ENCODE peak calls at places on chromosomes 1 and 21, in ten cellular contexts. One of them, this sample, is unnamed.

GRCh38 chr1:151289991-151290708 is 8.1 kb downstream of the ZNF687 start:
- DNase-seq in stromal cell of bone marrow: no peak
- DNase-seq in heart left ventricle: no peak
- DNase-seq in dorsolateral prefrontal cortex: no peak
- DNase-seq in A549: no peak
- DNase-seq in fibroblast of the aortic adventitia: no peak
- DNase-seq in HS-27A: no peak
- DNase-seq in Right ventricle myocardium superior: no peak
- DNase-seq in Calu3: no peak
- DNase-seq in OCI-M1: no peak
- DNase-seq in this sample: no peak

GRCh38 chr1:109312978-109313775 is 6.4 kb upstream of the MYBPHL start:
- DNase-seq in Right ventricle myocardium superior: no peak
- DNase-seq in stromal cell of bone marrow: no peak
- DNase-seq in fibroblast of the aortic adventitia: no peak
- DNase-seq in HS-27A: no peak
- DNase-seq in Calu3: no peak
- DNase-seq in heart left ventricle: no peak
- DNase-seq in A549: no peak
- DNase-seq in dorsolateral prefrontal cortex: peak; percentile 88
- DNase-seq in OCI-M1: no peak
- DNase-seq in this sample: peak; percentile 55

GRCh38 chr1:1554926-1555915 is 14.8 kb upstream of the TMEM240 start:
- DNase-seq in HS-27A: no peak
- DNase-seq in Calu3: no peak
- DNase-seq in dorsolateral prefrontal cortex: no peak
- DNase-seq in Right ventricle myocardium superior: no peak
- DNase-seq in stromal cell of bone marrow: peak; percentile 48
- DNase-seq in OCI-M1: no peak
- DNase-seq in heart left ventricle: no peak
- DNase-seq in A549: no peak
- DNase-seq in fibroblast of the aortic adventitia: peak; percentile 64
- DNase-seq in this sample: no peak

GRCh38 chr1:179598631-179599030 is 7.0 kb downstream of the TDRD5 start:
- DNase-seq in HS-27A: no peak
- DNase-seq in OCI-M1: no peak
- DNase-seq in dorsolateral prefrontal cortex: no peak
- DNase-seq in A549: no peak
- DNase-seq in Right ventricle myocardium superior: no peak
- DNase-seq in heart left ventricle: no peak
- DNase-seq in Calu3: no peak
- DNase-seq in fibroblast of the aortic adventitia: no peak
- DNase-seq in stromal cell of bone marrow: no peak
- DNase-seq in this sample: no peak

GRCh38 chr1:24384251-24385090 is 29.1 kb downstream of the STPG1 start:
- DNase-seq in Calu3: no peak
- DNase-seq in Right ventricle myocardium superior: no peak
- DNase-seq in fibroblast of the aortic adventitia: peak; percentile 69
- DNase-seq in HS-27A: no peak
- DNase-seq in heart left ventricle: no peak
- DNase-seq in A549: no peak
- DNase-seq in OCI-M1: no peak
- DNase-seq in stromal cell of bone marrow: peak; percentile 65
- DNase-seq in dorsolateral prefrontal cortex: no peak
- DNase-seq in this sample: no peak

GRCh38 chr1:177472567-177472966 is 301.8 kb downstream of the BRINP2 start:
- DNase-seq in Right ventricle myocardium superior: no peak
- DNase-seq in HS-27A: no peak
- DNase-seq in heart left ventricle: no peak
- DNase-seq in stromal cell of bone marrow: no peak
- DNase-seq in fibroblast of the aortic adventitia: no peak
- DNase-seq in A549: no peak
- DNase-seq in Calu3: no peak
- DNase-seq in dorsolateral prefrontal cortex: no peak
- DNase-seq in OCI-M1: no peak
- DNase-seq in this sample: no peak

GRCh38 chr21:28548291-28548690 is 444.4 kb downstream of the LTN1 start:
- DNase-seq in heart left ventricle: no peak
- DNase-seq in A549: no peak
- DNase-seq in fibroblast of the aortic adventitia: peak; percentile 46
- DNase-seq in Calu3: no peak
- DNase-seq in dorsolateral prefrontal cortex: no peak
- DNase-seq in Right ventricle myocardium superior: no peak
- DNase-seq in stromal cell of bone marrow: peak; percentile 41
- DNase-seq in OCI-M1: no peak
- DNase-seq in HS-27A: no peak
- DNase-seq in this sample: no peak

GRCh38 chr1:20701847-20702246 is 16.0 kb downstream of the KIF17 start:
- DNase-seq in A549: no peak
- DNase-seq in Right ventricle myocardium superior: no peak
- DNase-seq in stromal cell of bone marrow: no peak
- DNase-seq in HS-27A: no peak
- DNase-seq in dorsolateral prefrontal cortex: no peak
- DNase-seq in Calu3: no peak
- DNase-seq in fibroblast of the aortic adventitia: no peak
- DNase-seq in heart left ventricle: no peak
- DNase-seq in OCI-M1: no peak
- DNase-seq in this sample: no peak

GRCh38 chr1:24486296-24487065 is 16.2 kb upstream of the RCAN3 start:
- DNase-seq in Calu3: no peak
- DNase-seq in dorsolateral prefrontal cortex: no peak
- DNase-seq in A549: no peak
- DNase-seq in stromal cell of bone marrow: no peak
- DNase-seq in OCI-M1: no peak
- DNase-seq in heart left ventricle: no peak
- DNase-seq in Right ventricle myocardium superior: no peak
- DNase-seq in fibroblast of the aortic adventitia: no peak
- DNase-seq in HS-27A: no peak
- DNase-seq in this sample: no peak

GRCh38 chr21:34801519-34802132 is 132.8 kb downstream of the CLIC6 start:
- DNase-seq in OCI-M1: peak; percentile 13
- DNase-seq in Calu3: peak; percentile 21
- DNase-seq in A549: peak; percentile 22
- DNase-seq in fibroblast of the aortic adventitia: no peak
- DNase-seq in dorsolateral prefrontal cortex: no peak
- DNase-seq in heart left ventricle: no peak
- DNase-seq in stromal cell of bone marrow: no peak
- DNase-seq in HS-27A: no peak
- DNase-seq in Right ventricle myocardium superior: no peak
- DNase-seq in this sample: no peak

GRCh38 chr1:185850366-185850765 is 116.2 kb downstream of the HMCN1 start:
- DNase-seq in Right ventricle myocardium superior: no peak
- DNase-seq in OCI-M1: no peak
- DNase-seq in Calu3: no peak
- DNase-seq in heart left ventricle: no peak
- DNase-seq in fibroblast of the aortic adventitia: peak; percentile 47
- DNase-seq in stromal cell of bone marrow: no peak
- DNase-seq in HS-27A: no peak
- DNase-seq in A549: no peak
- DNase-seq in dorsolateral prefrontal cortex: no peak
- DNase-seq in this sample: no peak

GRCh38 chr1:40389871-40390560 is 16.5 kb downstream of the SMAP2 start:
- DNase-seq in A549: no peak
- DNase-seq in heart left ventricle: no peak
- DNase-seq in stromal cell of bone marrow: peak; percentile 98
- DNase-seq in dorsolateral prefrontal cortex: no peak
- DNase-seq in Calu3: no peak
- DNase-seq in OCI-M1: no peak
- DNase-seq in fibroblast of the aortic adventitia: peak; percentile 93
- DNase-seq in Right ventricle myocardium superior: no peak
- DNase-seq in HS-27A: no peak
- DNase-seq in this sample: peak; percentile 9